ENCODE peak calls at places on chromosomes 6 and 20, in eight cellular contexts. U is kidney tubule cell; H is ACHN; I is neural progenitor cell; D is fibroblast of pulmonary artery; K is ovary; B is stimulated activated CD4-positive, alpha-beta T cell treated with anti-CD3 and anti-CD28 coated beads, Interleukin-15, amount 100 ng/mL, for 1 hour; T is WTC11. M is an unnamed sample.

GRCh38 chr6:73209117-73209516 is 16.2 kb downstream of the KHDC1L start:
- DNase-seq in U (no peak), H (no peak), I (no peak), D (no peak), K (no peak), B (no peak), T (no peak), M (no peak)

GRCh38 chr20:41183391-41183790 is 46.0 kb downstream of the PLCG1 start:
- DNase-seq in U (no peak), H (no peak), I (no peak), D (no peak), K (no peak), B (no peak), T (no peak), M (no peak)

GRCh38 chr20:37807491-37807890 is 95.4 kb upstream of the VSTM2L start:
- DNase-seq in U (no peak), H (no peak), I (no peak), D (no peak), K (no peak), B (no peak), T (no peak), M (no peak)

GRCh38 chr6:9064156-9064555 is 628.8 kb upstream of the SLC35B3 start:
- DNase-seq in U (no peak), H (no peak), I (no peak), D (no peak), K (no peak), B (no peak), T (no peak), M (no peak)

GRCh38 chr6:48834706-48835105 is 628.3 kb downstream of the MMUT start:
- DNase-seq in U (no peak), H (no peak), I (no peak), D (peak), K (no peak), B (no peak), T (no peak), M (no peak)

GRCh38 chr6:80886475-80886874 is 780.0 kb downstream of the BCKDHB start:
- DNase-seq in U (no peak), H (no peak), I (no peak), D (no peak), K (no peak), B (no peak), T (no peak), M (no peak)

GRCh38 chr6:142796571-142796970 is 148.4 kb downstream of the HIVEP2 start:
- DNase-seq in U (peak), H (no peak), I (no peak), D (peak), K (no peak), B (no peak), T (no peak), M (no peak)

GRCh38 chr6:169190144-169190584 is 63.5 kb downstream of the THBS2 start:
- DNase-seq in U (no peak), H (no peak), I (no peak), D (peak), K (peak), B (no peak), T (no peak), M (no peak)

GRCh38 chr6:123777554-123777953 is 26.1 kb upstream of the NKAIN2 start:
- DNase-seq in U (no peak), H (peak), I (no peak), D (peak), K (no peak), B (no peak), T (no peak), M (peak)

GRCh38 chr6:157164972-157165371 is 158.3 kb downstream of the TMEM242 start:
- DNase-seq in U (no peak), H (no peak), I (no peak), D (no peak), K (no peak), B (no peak), T (no peak), M (no peak)

GRCh38 chr6:87366428-87366827 is 21.8 kb downstream of the C6orf163 start:
- DNase-seq in U (peak), H (no peak), I (no peak), D (peak), K (no peak), B (no peak), T (no peak), M (no peak)

GRCh38 chr20:51118985-51119527 is 96.1 kb upstream of the KCNG1 start:
- DNase-seq in U (no peak), H (no peak), I (no peak), D (no peak), K (no peak), B (no peak), T (no peak), M (no peak)

GRCh38 chr6:17042422-17043147 is 59.3 kb upstream of the STMND1 start:
- DNase-seq in U (peak), H (peak), I (peak), D (peak), K (no peak), B (no peak), T (peak), M (peak)

GRCh38 chr6:10429638-10430427 is 15.0 kb upstream of the TFAP2A start:
- DNase-seq in U (peak), H (peak), I (peak), D (peak), K (no peak), B (no peak), T (no peak), M (peak)

GRCh38 chr6:29509711-29510110 is 22.0 kb upstream of the MAS1L start:
- DNase-seq in U (no peak), H (no peak), I (no peak), D (no peak), K (no peak), B (no peak), T (no peak), M (no peak)

GRCh38 chr6:55450007-55450406 is 122.7 kb downstream of the GFRAL start:
- DNase-seq in U (peak), H (no peak), I (no peak), D (peak), K (no peak), B (no peak), T (no peak), M (no peak)

GRCh38 chr20:39960522-39961420 is 728.3 kb downstream of the MAFB start:
- DNase-seq in U (no peak), H (no peak), I (no peak), D (no peak), K (peak), B (no peak), T (peak), M (no peak)

GRCh38 chr20:18904624-18905023 is 91.0 kb downstream of the SCP2D1 start:
- DNase-seq in U (no peak), H (no peak), I (peak), D (no peak), K (peak), B (no peak), T (peak), M (no peak)

GRCh38 chr6:15730442-15730841 is 67.6 kb upstream of the DTNBP1 start:
- DNase-seq in U (no peak), H (no peak), I (no peak), D (no peak), K (no peak), B (no peak), T (no peak), M (no peak)

GRCh38 chr20:45924391-45925261 is 9.9 kb upstream of the PCIF1 start:
- DNase-seq in U (peak), H (no peak), I (no peak), D (peak), K (peak), B (no peak), T (no peak), M (no peak)

GRCh38 chr6:98787401-98787800 is 47.0 kb upstream of the POU3F2 start:
- DNase-seq in U (no peak), H (no peak), I (no peak), D (no peak), K (no peak), B (no peak), T (no peak), M (no peak)

GRCh38 chr6:79375635-79376425 is 141.3 kb upstream of the HMGN3 start:
- DNase-seq in U (no peak), H (no peak), I (no peak), D (no peak), K (no peak), B (no peak), T (no peak), M (no peak)

GRCh38 chr20:37257993-37258392 is 3.6 kb downstream of the GHRH start:
- DNase-seq in U (no peak), H (no peak), I (peak), D (no peak), K (peak), B (no peak), T (peak), M (no peak)

GRCh38 chr20:49656304-49656703 is 57.4 kb downstream of the B4GALT5 start:
- DNase-seq in U (peak), H (no peak), I (no peak), D (no peak), K (no peak), B (no peak), T (no peak), M (no peak)

GRCh38 chr20:33753763-33754162 is 22.0 kb downstream of the ZNF341 start:
- DNase-seq in U (no peak), H (no peak), I (no peak), D (peak), K (no peak), B (no peak), T (no peak), M (no peak)

GRCh38 chr6:113782641-113783040 is 74.5 kb upstream of the MARCKS start:
- DNase-seq in U (peak), H (peak), I (no peak), D (no peak), K (no peak), B (no peak), T (no peak), M (no peak)

GRCh38 chr6:15089569-15090144 is 156.2 kb upstream of the JARID2 start:
- DNase-seq in U (no peak), H (no peak), I (no peak), D (no peak), K (no peak), B (no peak), T (no peak), M (no peak)

GRCh38 chr6:21529431-21529830 is 64.1 kb upstream of the SOX4 start:
- DNase-seq in U (no peak), H (no peak), I (peak), D (no peak), K (no peak), B (no peak), T (no peak), M (no peak)

GRCh38 chr6:117908246-117909107 is 1.4 kb downstream of the SLC35F1 start:
- DNase-seq in U (peak), H (no peak), I (peak), D (no peak), K (no peak), B (no peak), T (peak), M (no peak)

GRCh38 chr6:142187209-142187608 is 40.1 kb downstream of the VTA1 start:
- DNase-seq in U (no peak), H (no peak), I (no peak), D (peak), K (no peak), B (no peak), T (no peak), M (no peak)

GRCh38 chr6:108648186-108648585 is 87.5 kb downstream of the FOXO3 start:
- DNase-seq in U (no peak), H (no peak), I (no peak), D (no peak), K (no peak), B (no peak), T (no peak), M (no peak)

GRCh38 chr20:36122931-36123288 is 31.6 kb upstream of the EPB41L1 start:
- DNase-seq in U (no peak), H (no peak), I (no peak), D (no peak), K (no peak), B (no peak), T (no peak), M (no peak)

GRCh38 chr6:131182991-131183425 is 47.7 kb downstream of the AKAP7 start:
- DNase-seq in U (peak), H (peak), I (peak), D (peak), K (no peak), B (no peak), T (no peak), M (peak)

GRCh38 chr6:109701201-109701600 is 10.1 kb downstream of the FIG4 start:
- DNase-seq in U (no peak), H (no peak), I (no peak), D (no peak), K (no peak), B (no peak), T (no peak), M (no peak)

GRCh38 chr20:8798505-8798904 is 270.4 kb upstream of the PLCB4 start:
- DNase-seq in U (no peak), H (no peak), I (no peak), D (peak), K (no peak), B (no peak), T (no peak), M (no peak)

GRCh38 chr6:133198725-133199124 is 42.4 kb upstream of the EYA4 start:
- DNase-seq in U (peak), H (no peak), I (no peak), D (no peak), K (no peak), B (no peak), T (no peak), M (peak)